ENCODE peak calls at places on chromosomes 1 and 21, in five cellular contexts. N, O, J, Q and U are unnamed samples.
A peak's percentile ranks its signal among the peaks of the same experiment; 100 is the strongest.

GRCh38 chr21:45405819-45406762 is 1.1 kb downstream of the COL18A1 start:
- DNase-seq in N (no peak), Q (peak; percentile 77), J (no peak), O (no peak), U (no peak)

GRCh38 chr1:115052454-115053083 is 22.9 kb downstream of the TSHB start:
- DNase-seq in Q (peak; percentile 67), N (no peak), O (peak; percentile 51), J (no peak), U (no peak)

GRCh38 chr1:69213644-69214043 is 354.1 kb upstream of the LRRC7 start:
- DNase-seq in N (no peak), Q (no peak), J (no peak), O (no peak), U (no peak)

GRCh38 chr1:33635336-33636012 is 163.0 kb downstream of the ZSCAN20 start:
- DNase-seq in J (no peak), Q (no peak), O (no peak), N (no peak), U (no peak)

GRCh38 chr21:16794944-16795343 is 717.9 kb upstream of the CXADR start:
- DNase-seq in Q (no peak), J (peak; percentile 96), O (no peak), N (peak; percentile 72), U (no peak)

GRCh38 chr1:117370071-117370470 is 2.8 kb downstream of the MAN1A2 start:
- DNase-seq in Q (peak; percentile 6), J (no peak), N (no peak), O (no peak), U (no peak)

GRCh38 chr1:179327679-179328078 is 34.1 kb downstream of the SOAT1 start:
- DNase-seq in O (no peak), J (no peak), N (no peak), Q (no peak), U (no peak)

GRCh38 chr1:218376722-218377121 is 31.6 kb downstream of the TGFB2 start:
- DNase-seq in N (no peak), Q (no peak), O (no peak), J (no peak), U (no peak)

GRCh38 chr1:47232187-47232874 is at the start of gene TAL1:
- DNase-seq in Q (peak; percentile 98), J (no peak), O (no peak), N (no peak), U (no peak)

GRCh38 chr1:205786599-205786998 is 11.3 kb upstream of the RAB29 start:
- DNase-seq in J (no peak), Q (no peak), N (no peak), O (no peak), U (no peak)

GRCh38 chr1:53949023-53949611 is 3.0 kb downstream of the LRRC42 start:
- DNase-seq in O (peak; percentile 34), N (no peak), Q (peak; percentile 64), J (no peak), U (no peak)

GRCh38 chr1:6244401-6245054 is 549 bp downstream of the HES3 start:
- DNase-seq in N (no peak), O (no peak), Q (no peak), J (no peak), U (no peak)